ENCODE peak calls at places on chromosomes 5 and 9, in four cellular contexts. I is WTC11, A is HepG2, Y is K562. O is an unnamed sample.

GRCh38 chr9:37037137-37037743 is 3.2 kb upstream of the PAX5 start:
- DNase-seq in Y (no peak), I (no peak), A (no peak), O (no peak)

GRCh38 chr9:27861887-27862286 is 288.6 kb upstream of the C9orf72 start:
- DNase-seq in Y (no peak), I (no peak), A (no peak), O (no peak)

GRCh38 chr5:174204914-174205313 is 159.4 kb downstream of the NSG2 start:
- DNase-seq in A (no peak), Y (no peak), I (peak), O (no peak)

GRCh38 chr5:18281947-18282557 is 647.8 kb downstream of the TAF11L14 start:
- DNase-seq in I (no peak), Y (peak), A (peak), O (peak)

GRCh38 chr9:91777437-91777836 is 172.6 kb downstream of the ROR2 start:
- DNase-seq in Y (no peak), A (no peak), I (no peak), O (no peak)

GRCh38 chr5:110903966-110904365 is 165.2 kb downstream of the SLC25A46 start:
- DNase-seq in Y (no peak), A (no peak), I (no peak), O (no peak)

GRCh38 chr5:92911293-92911692 is 669.7 kb downstream of the NR2F1-AS1 start:
- DNase-seq in I (no peak), Y (no peak), A (no peak), O (no peak)

GRCh38 chr5:14665949-14666741 is 1.6 kb downstream of the OTULIN start:
- DNase-seq in I (no peak), Y (peak), A (peak), O (peak)

GRCh38 chr9:33116855-33117254 is 40.4 kb upstream of the SMU1 start:
- DNase-seq in I (no peak), A (no peak), Y (no peak), O (no peak)

GRCh38 chr9:14985419-14985818 is 75.2 kb upstream of the FREM1 start:
- DNase-seq in A (no peak), I (no peak), Y (no peak), O (no peak)

GRCh38 chr9:130258999-130259398 is 6.6 kb upstream of the HMCN2 start:
- DNase-seq in I (no peak), A (peak), Y (no peak), O (no peak)

GRCh38 chr9:91951944-91952520 is 2.0 kb upstream of the ROR2 start:
- DNase-seq in Y (no peak), I (no peak), A (no peak), O (no peak)

GRCh38 chr9:93645149-93645889 is 68.9 kb downstream of the PHF2 start:
- DNase-seq in Y (no peak), I (no peak), A (no peak), O (no peak)

GRCh38 chr5:117889592-117889991 is 1098.8 kb downstream of the DTWD2 start:
- DNase-seq in I (no peak), Y (no peak), A (no peak), O (no peak)

GRCh38 chr9:110125207-110125751 is 82.7 kb downstream of the C9orf152 start:
- DNase-seq in Y (no peak), A (peak), I (peak), O (no peak)

GRCh38 chr9:128552153-128552743 is at the start of gene SPTAN1:
- DNase-seq in Y (peak), I (peak), A (peak), O (peak)

GRCh38 chr9:118618091-118618490 is 751.1 kb downstream of the BRINP1 start:
- DNase-seq in I (no peak), A (no peak), Y (no peak), O (no peak)

GRCh38 chr5:104305602-104306001 is 743.0 kb upstream of the NUDT12 start:
- DNase-seq in A (no peak), Y (no peak), I (no peak), O (no peak)

GRCh38 chr5:63263409-63263808 is 684.8 kb downstream of the LRRC70 start:
- DNase-seq in Y (no peak), A (no peak), I (no peak), O (no peak)

GRCh38 chr9:121434946-121435345 is 64.7 kb downstream of the GGTA1 start:
- DNase-seq in I (no peak), A (no peak), Y (no peak), O (no peak)

GRCh38 chr5:154723740-154724505 is 31.3 kb upstream of the LARP1 start:
- DNase-seq in I (no peak), A (no peak), Y (peak), O (no peak)

GRCh38 chr9:114791312-114791711 is 14.5 kb downstream of the TNFSF15 start:
- DNase-seq in A (no peak), I (no peak), Y (no peak), O (no peak)

GRCh38 chr5:153678617-153679329 is 188.3 kb downstream of the GRIA1 start:
- DNase-seq in I (no peak), Y (no peak), A (no peak), O (no peak)

GRCh38 chr9:117927354-117927753 is 223.2 kb downstream of the TLR4 start:
- DNase-seq in I (peak), Y (no peak), A (no peak), O (no peak)

GRCh38 chr9:115211413-115212204 is 93.7 kb upstream of the TNC start:
- DNase-seq in A (no peak), I (no peak), Y (no peak), O (no peak)

GRCh38 chr9:135130266-135130976 is 43.0 kb downstream of the OLFM1 start:
- DNase-seq in I (no peak), Y (peak), A (no peak), O (no peak)

GRCh38 chr9:87878930-87879603 is 3.6 kb upstream of the SPATA31E1 start:
- DNase-seq in A (no peak), I (no peak), Y (peak), O (no peak)

GRCh38 chr5:100776244-100776643 is 126.8 kb downstream of the ST8SIA4 start:
- DNase-seq in I (no peak), Y (no peak), A (no peak), O (no peak)

GRCh38 chr5:66603881-66604280 is 7.7 kb downstream of the MAST4 start:
- DNase-seq in A (no peak), Y (no peak), I (no peak), O (no peak)

GRCh38 chr9:16182784-16183183 is 629.9 kb downstream of the CCDC171 start:
- DNase-seq in A (no peak), I (no peak), Y (no peak), O (no peak)

GRCh38 chr9:36327903-36328302 is 69.7 kb upstream of the GNE start:
- DNase-seq in A (no peak), I (no peak), Y (no peak), O (no peak)

GRCh38 chr5:61256474-61256873 is 75.6 kb upstream of the ZSWIM6 start:
- DNase-seq in A (no peak), Y (no peak), I (no peak), O (no peak)

GRCh38 chr5:37954561-37954960 is 114.7 kb upstream of the GDNF start:
- DNase-seq in I (no peak), A (no peak), Y (no peak), O (no peak)

GRCh38 chr5:170181902-170182301 is 50.9 kb upstream of the C5orf58 start:
- DNase-seq in Y (no peak), A (no peak), I (no peak), O (no peak)

GRCh38 chr9:136882109-136882946 is 4.0 kb upstream of the TRAF2 start:
- DNase-seq in I (no peak), Y (peak), A (peak), O (no peak)

GRCh38 chr5:144386315-144386714 is 215.6 kb downstream of the KCTD16 start:
- DNase-seq in A (no peak), Y (no peak), I (no peak), O (no peak)

GRCh38 chr5:103120607-103121200 is 603 bp downstream of the PPIP5K2 start:
- DNase-seq in I (no peak), Y (peak), A (peak), O (peak)
- TF ChIP-seq ELF4 in I (no peak), Y (no peak), A (no peak), O (no peak)

GRCh38 chr5:74974451-74975089 is 77.8 kb downstream of the GCNT4 start:
- DNase-seq in I (no peak), A (no peak), Y (no peak), O (no peak)

GRCh38 chr5:74977475-74977874 is 74.9 kb downstream of the GCNT4 start:
- DNase-seq in I (no peak), Y (no peak), A (no peak), O (no peak)

GRCh38 chr5:74975582-74975981 is 76.8 kb downstream of the GCNT4 start:
- DNase-seq in Y (no peak), I (no peak), A (no peak), O (no peak)

GRCh38 chr5:74971947-74972460 is 80.4 kb downstream of the GCNT4 start:
- DNase-seq in A (no peak), I (no peak), Y (no peak), O (no peak)

DNA sequence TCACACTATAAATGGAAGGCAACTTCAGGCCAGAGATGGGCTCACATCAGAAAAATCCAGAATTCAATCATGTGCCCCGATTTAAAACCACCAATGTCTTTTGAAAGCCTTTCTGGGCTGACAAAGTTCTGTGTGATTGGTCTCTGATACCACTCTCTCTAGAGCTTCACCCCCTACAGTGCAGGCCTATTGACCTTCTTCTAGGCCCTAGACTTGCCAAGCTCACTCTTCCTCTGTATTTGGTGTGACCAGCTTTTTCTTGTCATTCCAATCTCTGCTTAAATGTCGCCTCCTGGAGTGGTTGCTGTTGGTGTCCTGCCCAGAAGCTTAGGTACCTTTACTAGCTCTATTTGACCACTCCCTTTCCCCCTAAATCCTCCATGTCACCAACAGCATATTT is 78.7 kb downstream of the GCNT4 start:
- DNase-seq in Y (no peak), A (no peak), I (no peak), O (no peak)
- TF ChIP-seq ELF4 in Y (no peak), A (no peak), I (no peak), O (no peak)

GRCh38 chr5:123037104-123037418 is 536 bp upstream of the PPIC start:
- DNase-seq in I (no peak), Y (no peak), A (no peak), O (no peak)
- TF ChIP-seq ELF4 in I (no peak), Y (no peak), A (no peak), O (no peak)

GRCh38 chr5:98735806-98736507 is 37.5 kb upstream of the RGMB start:
- DNase-seq in I (no peak), Y (no peak), A (no peak), O (no peak)
- TF ChIP-seq ELF4 in I (no peak), Y (no peak), A (no peak), O (no peak)

O was measured in HEK293T.